ENCODE peak calls at places on chromosomes 2 and 18, in four cellular contexts. One of them, this sample, is unnamed.

GRCh38 chr2:12719400-12720104 is 2.8 kb downstream of the TRIB2 start:
- DNase-seq in HepG2: no peak
- DNase-seq in HCT116: no peak
- DNase-seq in K562: no peak
- DNase-seq in this sample: no peak

GRCh38 chr2:128324008-128324896 is 5.6 kb upstream of the HS6ST1 start:
- DNase-seq in HepG2: no peak
- DNase-seq in HCT116: no peak
- DNase-seq in K562: no peak
- DNase-seq in this sample: no peak

GRCh38 chr2:5950736-5951135 is 258.6 kb downstream of the SOX11 start:
- DNase-seq in HepG2: no peak
- DNase-seq in HCT116: no peak
- DNase-seq in K562: no peak
- DNase-seq in this sample: no peak

GRCh38 chr2:68603059-68603458 is 40.3 kb upstream of the PROKR1 start:
- DNase-seq in HepG2: no peak
- DNase-seq in HCT116: no peak
- DNase-seq in K562: no peak
- DNase-seq in this sample: no peak

GRCh38 chr2:37364351-37364750 is 19.9 kb downstream of the QPCT start:
- DNase-seq in HepG2: no peak
- DNase-seq in HCT116: no peak
- DNase-seq in K562: no peak
- DNase-seq in this sample: no peak

GRCh38 chr2:120620025-120620793 is 115.5 kb upstream of the GLI2 start:
- DNase-seq in HepG2: no peak
- DNase-seq in HCT116: peak; percentile 15
- DNase-seq in K562: no peak
- DNase-seq in this sample: no peak

GRCh38 chr2:232349946-232350635 is 28.5 kb upstream of the ALPP start:
- DNase-seq in HepG2: no peak
- DNase-seq in HCT116: no peak
- DNase-seq in K562: no peak
- DNase-seq in this sample: no peak

GRCh38 chr18:48027401-48027931 is 97.0 kb upstream of the SMAD2 start:
- DNase-seq in HepG2: no peak
- DNase-seq in HCT116: no peak
- DNase-seq in K562: no peak
- DNase-seq in this sample: no peak

GRCh38 chr2:102932521-102932920 is 170.7 kb downstream of the TMEM182 start:
- DNase-seq in HepG2: no peak
- DNase-seq in HCT116: no peak
- DNase-seq in K562: no peak
- DNase-seq in this sample: no peak

GRCh38 chr2:213923543-213923942 is 487.3 kb upstream of the VWC2L start:
- DNase-seq in HepG2: no peak
- DNase-seq in HCT116: no peak
- DNase-seq in K562: no peak
- DNase-seq in this sample: no peak

GRCh38 chr2:25356088-25356487 is 14.4 kb upstream of the DNMT3A start:
- DNase-seq in HepG2: no peak
- DNase-seq in HCT116: no peak
- DNase-seq in K562: no peak
- DNase-seq in this sample: no peak

GRCh38 chr2:169397697-169398096 is 35.4 kb upstream of the LRP2 start:
- DNase-seq in HepG2: no peak
- DNase-seq in HCT116: peak; percentile 3
- DNase-seq in K562: peak; percentile 32
- DNase-seq in this sample: no peak
- TF ChIP-seq SIN3A in HepG2: no peak
- TF ChIP-seq SIN3A in HCT116: no peak
- TF ChIP-seq SIN3A in K562: no peak
- TF ChIP-seq SIN3A in this sample: no peak

DNA sequence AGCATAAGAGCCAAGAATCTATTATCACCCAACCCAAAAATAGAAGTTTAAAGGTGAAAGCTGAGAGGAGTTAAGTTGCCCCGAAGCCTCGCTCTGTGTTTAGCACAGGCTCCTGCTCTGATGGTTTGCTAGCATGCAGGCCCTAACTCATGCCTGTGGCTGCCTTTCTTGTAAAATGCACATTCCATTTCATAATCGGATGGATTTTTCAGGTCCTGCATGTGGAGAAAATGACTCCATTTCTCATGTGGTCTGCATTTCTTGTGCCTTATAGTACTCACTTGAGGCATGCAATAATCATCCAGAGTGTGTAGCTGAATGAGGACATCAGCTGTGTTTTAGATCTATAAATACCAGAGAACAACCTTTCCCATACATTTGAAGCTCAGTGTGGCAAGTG is 381.8 kb downstream of the CPS1 start:
- DNase-seq in HepG2: no peak
- DNase-seq in HCT116: no peak
- DNase-seq in K562: no peak
- DNase-seq in this sample: no peak
- TF ChIP-seq TCF7L2 in HepG2: no peak
- TF ChIP-seq TCF7L2 in HCT116: no peak
- TF ChIP-seq TCF7L2 in K562: no peak
- TF ChIP-seq TCF7L2 in this sample: no peak

GRCh38 chr2:164351536-164351935 is 269.7 kb downstream of the GRB14 start:
- DNase-seq in HepG2: no peak
- DNase-seq in HCT116: no peak
- DNase-seq in K562: no peak
- DNase-seq in this sample: no peak
- TF ChIP-seq SIN3A in HepG2: no peak
- TF ChIP-seq SIN3A in HCT116: no peak
- TF ChIP-seq SIN3A in K562: no peak
- TF ChIP-seq SIN3A in this sample: no peak

GRCh38 chr2:236743623-236744280 is 174.1 kb downstream of the ACKR3 start:
- DNase-seq in HepG2: no peak
- DNase-seq in HCT116: no peak
- DNase-seq in K562: no peak
- DNase-seq in this sample: no peak
- TF ChIP-seq TCF7L2 in HepG2: no peak
- TF ChIP-seq TCF7L2 in HCT116: no peak
- TF ChIP-seq TCF7L2 in K562: no peak
- TF ChIP-seq TCF7L2 in this sample: no peak